ENCODE peak calls at places on chromosomes 12 and 14, in four cellular contexts. V, J, T and X are unnamed samples.

GRCh38 chr14:58353516-58354299 is 42.0 kb upstream of the TOMM20L start:
- DNase-seq in V (no peak), J (no peak), T (no peak), X (no peak)

GRCh38 chr14:101242442-101243385 is 318.6 kb upstream of the DIO3 start:
- DNase-seq in T (no peak), J (no peak), V (no peak), X (no peak)

GRCh38 chr12:52524241-52524897 is 4.2 kb upstream of the KRT5 start:
- DNase-seq in T (no peak), V (no peak), J (no peak), X (peak)

GRCh38 chr14:38121280-38121679 is 86.4 kb upstream of the SSTR1 start:
- DNase-seq in J (no peak), V (no peak), T (no peak), X (no peak)

GRCh38 chr14:69315302-69315701 is 55.3 kb downstream of the GALNT16 start:
- DNase-seq in J (no peak), V (no peak), T (no peak), X (no peak)

GRCh38 chr14:81801921-81802320 is 268.3 kb upstream of the SEL1L start:
- DNase-seq in T (no peak), J (no peak), V (no peak), X (no peak)

GRCh38 chr12:104490850-104491249 is 34.1 kb downstream of the CHST11 start:
- DNase-seq in T (no peak), J (no peak), V (no peak), X (no peak)

GRCh38 chr12:24012528-24012927 is 63.1 kb upstream of the SOX5 start:
- DNase-seq in T (no peak), V (no peak), J (no peak), X (no peak)

GRCh38 chr12:108697905-108698304 is 33.4 kb downstream of the CORO1C start:
- DNase-seq in T (no peak), V (no peak), J (no peak), X (peak)

GRCh38 chr12:108694812-108695278 is 36.5 kb downstream of the CORO1C start:
- DNase-seq in J (no peak), T (no peak), V (no peak), X (no peak)

GRCh38 chr12:108693781-108694180 is 37.5 kb downstream of the CORO1C start:
- DNase-seq in J (no peak), V (no peak), T (no peak), X (peak)

GRCh38 chr12:108696996-108697290 is 34.4 kb downstream of the CORO1C start:
- DNase-seq in V (no peak), T (no peak), J (no peak), X (no peak)

GRCh38 chr12:108696111-108696995 is 35.0 kb downstream of the CORO1C start:
- DNase-seq in J (no peak), V (no peak), T (no peak), X (peak)
- TF ChIP-seq POLR2AphosphoS5 in J (no peak), V (no peak), T (peak), X (peak)

GRCh38 chr12:98893601-98894411 is 248.7 kb downstream of the APAF1 start:
- DNase-seq in V (no peak), J (no peak), T (no peak), X (no peak)

GRCh38 chr12:98894412-98895085 is 249.5 kb downstream of the APAF1 start:
- DNase-seq in T (no peak), V (no peak), J (no peak), X (no peak)

GRCh38 chr12:98893126-98893525 is 248.0 kb downstream of the APAF1 start:
- DNase-seq in V (no peak), T (no peak), J (no peak), X (no peak)

GRCh38 chr12:98896938-98897337 is 251.8 kb downstream of the APAF1 start:
- DNase-seq in J (no peak), V (no peak), T (no peak), X (no peak)

DNA sequence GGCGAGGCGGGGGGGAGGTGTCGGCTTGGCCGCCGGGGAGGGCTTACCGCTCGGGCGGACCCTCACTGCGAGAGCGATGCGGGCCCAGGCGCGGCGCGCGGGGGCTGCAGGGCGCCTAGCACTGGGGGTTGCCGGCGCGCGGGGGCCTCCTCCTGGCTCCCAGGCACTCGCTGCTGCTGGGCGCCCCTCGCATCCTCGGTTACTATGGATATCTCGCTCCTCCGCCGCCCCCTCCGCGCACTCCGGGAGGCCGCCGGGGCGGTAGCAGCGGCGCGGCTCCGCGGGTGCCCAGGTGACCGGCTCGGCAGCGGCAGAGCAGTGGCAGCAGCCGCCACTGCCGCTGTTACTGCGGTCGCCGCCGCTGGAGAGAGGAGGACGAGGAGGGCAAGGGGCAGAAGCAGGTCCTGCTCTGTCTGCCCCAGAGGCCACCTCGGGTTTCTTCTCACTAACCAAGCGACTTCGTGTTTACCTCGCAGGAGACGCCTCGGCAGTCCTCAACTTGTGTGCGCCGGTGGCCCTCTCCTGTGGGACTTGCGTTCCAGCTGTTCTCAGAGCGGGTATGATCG is 250.1 kb downstream of the APAF1 start:
- DNase-seq in J (no peak), T (no peak), V (no peak), X (no peak)
- H3K4me3 ChIP-seq in J (no peak), T (no peak), V (no peak), X (peak)

GRCh38 chr14:94110552-94111181 is at the start of gene IFI27:
- DNase-seq in T (peak), V (no peak), J (no peak), X (no peak)
- TF ChIP-seq POLR2AphosphoS5 in T (peak), V (no peak), J (no peak), X (peak)

DNA sequence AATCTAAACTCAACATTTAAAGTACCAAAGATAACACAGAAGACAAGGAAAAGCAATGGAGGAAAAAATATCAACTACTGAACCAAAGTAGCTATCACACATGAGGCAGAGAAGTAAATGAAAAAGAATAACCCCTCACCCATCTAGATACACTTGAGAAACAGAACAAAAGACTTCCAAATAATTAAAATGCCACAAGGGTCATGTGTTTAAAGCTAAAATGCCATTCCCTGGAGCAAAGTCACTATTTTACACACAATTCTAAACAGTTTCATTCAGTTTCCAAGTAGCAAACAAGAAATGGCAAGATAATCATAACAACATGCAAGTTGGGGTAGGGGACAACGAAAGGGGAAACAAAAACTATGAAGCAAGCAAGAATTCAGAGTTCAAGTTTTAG is 12.0 kb downstream of the OSBPL8 start:
- DNase-seq in V (no peak), J (no peak), T (no peak), X (no peak)
- H3K4me3 ChIP-seq in V (no peak), J (no peak), T (no peak), X (no peak)